ENCODE peak calls at places on chromosomes 2 and 18, in eight cellular contexts. Z is mesenchymal stem cell; K is breast epithelium; H is psoas muscle; R is fibroblast of lung; B is heart left ventricle; J is ovary; W is CD8-positive, alpha-beta memory T cell. O is an unnamed sample.

GRCh38 chr2:34747643-34748042 is 1148.5 kb upstream of the FAM98A start:
- DNase-seq in Z (no peak), K (no peak), H (no peak), R (no peak), B (no peak), J (no peak), W (no peak), O (no peak)

GRCh38 chr2:25856377-25856776 is 21.9 kb downstream of the ASXL2 start:
- DNase-seq in Z (no peak), K (no peak), H (no peak), R (no peak), B (no peak), J (no peak), W (no peak), O (no peak)

GRCh38 chr2:238941262-238941792 is 93.4 kb downstream of the TWIST2 start:
- DNase-seq in Z (no peak), K (no peak), H (no peak), R (no peak), B (no peak), J (no peak), W (no peak), O (no peak)

GRCh38 chr2:217800433-217801114 is 202.2 kb downstream of the TNS1 start:
- DNase-seq in Z (no peak), K (peak; percentile 17), H (peak; percentile 52), R (no peak), B (peak; percentile 46), J (peak; percentile 32), W (no peak), O (no peak)

GRCh38 chr18:71116535-71116934 is 827.7 kb downstream of the SOCS6 start:
- DNase-seq in Z (no peak), K (no peak), H (no peak), R (no peak), B (no peak), J (no peak), W (no peak), O (no peak)

GRCh38 chr2:9800639-9800974 is 42.7 kb upstream of the TAF1B start:
- DNase-seq in Z (peak; percentile 16), K (no peak), H (no peak), R (no peak), B (no peak), J (no peak), W (no peak), O (no peak)

GRCh38 chr2:4980989-4981388 is 711.2 kb upstream of the SOX11 start:
- DNase-seq in Z (no peak), K (no peak), H (no peak), R (no peak), B (no peak), J (no peak), W (no peak), O (no peak)

GRCh38 chr2:99569393-99569792 is 79.6 kb upstream of the REV1 start:
- DNase-seq in Z (no peak), K (no peak), H (no peak), R (no peak), B (no peak), J (no peak), W (no peak), O (no peak)

GRCh38 chr2:11024010-11024615 is 112.4 kb downstream of the KCNF1 start:
- DNase-seq in Z (no peak), K (no peak), H (no peak), R (peak; percentile 58), B (no peak), J (peak; percentile 62), W (no peak), O (no peak)

GRCh38 chr18:58996131-58996632 is 131.5 kb downstream of the ZNF532 start:
- DNase-seq in Z (peak; percentile 95), K (no peak), H (no peak), R (peak; percentile 80), B (no peak), J (no peak), W (no peak), O (no peak)

GRCh38 chr2:190199530-190199929 is 120.1 kb downstream of the HIBCH start:
- DNase-seq in Z (no peak), K (no peak), H (no peak), R (no peak), B (no peak), J (no peak), W (no peak), O (no peak)

GRCh38 chr2:112229365-112229764 is 25.5 kb downstream of the ZC3H8 start:
- DNase-seq in Z (no peak), K (no peak), H (no peak), R (peak; percentile 76), B (no peak), J (no peak), W (no peak), O (no peak)

GRCh38 chr2:177622516-177622915 is 229.9 kb downstream of the AGPS start:
- DNase-seq in Z (no peak), K (no peak), H (no peak), R (no peak), B (no peak), J (peak; percentile 37), W (no peak), O (no peak)

GRCh38 chr2:187194049-187194448 is 254.0 kb downstream of the CALCRL start:
- DNase-seq in Z (no peak), K (no peak), H (no peak), R (no peak), B (no peak), J (no peak), W (no peak), O (no peak)

GRCh38 chr18:12282436-12283039 is 25.5 kb upstream of the TUBB6 start:
- DNase-seq in Z (peak; percentile 92), K (no peak), H (no peak), R (peak; percentile 66), B (peak; percentile 25), J (no peak), W (no peak), O (no peak)

GRCh38 chr2:46157966-46158310 is 139.3 kb upstream of the EPAS1 start:
- DNase-seq in Z (no peak), K (no peak), H (no peak), R (no peak), B (no peak), J (no peak), W (no peak), O (no peak)

GRCh38 chr2:200357845-200358244 is 51.4 kb downstream of the SPATS2L start:
- DNase-seq in Z (no peak), K (no peak), H (no peak), R (no peak), B (no peak), J (no peak), W (no peak), O (no peak)

GRCh38 chr2:2919574-2920365 is 457.8 kb downstream of the EIPR1 start:
- DNase-seq in Z (no peak), K (no peak), H (no peak), R (no peak), B (no peak), J (no peak), W (no peak), O (no peak)

GRCh38 chr2:37561615-37562569 is 109.5 kb downstream of the CDC42EP3 start:
- DNase-seq in Z (peak; percentile 91), K (no peak), H (no peak), R (peak; percentile 88), B (no peak), J (no peak), W (no peak), O (no peak)

DNA sequence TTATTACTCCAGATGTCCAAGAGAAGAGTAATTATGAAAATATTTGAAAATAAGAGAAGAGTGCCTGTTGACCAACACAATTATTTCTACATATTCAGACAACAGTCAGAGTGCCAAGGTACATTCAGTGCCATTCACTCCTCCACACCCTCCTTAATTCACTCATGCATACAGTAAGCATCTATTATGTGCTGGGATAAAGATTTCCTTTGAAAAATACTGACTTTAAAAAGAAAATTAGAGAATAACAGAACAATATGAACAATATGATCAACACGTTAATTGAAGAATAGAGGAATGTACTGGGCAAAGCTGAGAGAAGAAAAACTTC is 203.6 kb downstream of the L3MBTL4 start:
- DNase-seq in Z (no peak), K (no peak), H (no peak), R (no peak), B (no peak), J (no peak), W (no peak), O (no peak)
- H3K4me3 ChIP-seq in Z (no peak overlapping the region), K (no peak overlapping the region), H (no peak overlapping the region), R (no peak overlapping the region), B (no peak overlapping the region), J (no peak overlapping the region), W (no peak overlapping the region), O (no peak overlapping the region)

GRCh38 chr2:172533687-172534086 is 22.2 kb upstream of the PDK1 start:
- DNase-seq in Z (no peak), K (no peak), H (no peak), R (no peak), B (no peak), J (no peak), W (no peak), O (no peak)
- H3K9me3 ChIP-seq in Z (peaks cover 9% of the 10 kb centered on the region), K (peaks cover 21% of the 10 kb centered on the region), H (no peaks in the 10 kb centered on the region), R (no peaks in the 10 kb centered on the region), B (no peaks in the 10 kb centered on the region), J (peaks cover 3% of the 10 kb centered on the region), W (peaks cover 6% of the 10 kb centered on the region), O (peaks cover 9% of the 10 kb centered on the region)

GRCh38 chr2:27214936-27215335 is 2.2 kb upstream of the CAD start:
- DNase-seq in Z (no peak), K (no peak), H (no peak), R (no peak), B (no peak), J (no peak), W (no peak), O (no peak)

GRCh38 chr2:27211943-27212625 is at the start of the genes ATRAID and SLC5A6:
- DNase-seq in Z (peak; percentile 93), K (peak; percentile 80), H (peak; percentile 95), R (peak; percentile 86), B (peak; percentile 94), J (peak; percentile 91), W (peak; percentile 85), O (peak; percentile 92)

GRCh38 chr2:27211241-27211942 is 449 bp upstream of the ATRAID start:
- DNase-seq in Z (peak; percentile 42), K (peak; percentile 77), H (no peak), R (no peak), B (no peak), J (no peak), W (no peak), O (peak; percentile 46)

GRCh38 chr2:27209621-27210401 is 2.0 kb upstream of the ATRAID start:
- DNase-seq in Z (peak; percentile 71), K (no peak), H (no peak), R (peak; percentile 62), B (no peak), J (no peak), W (no peak), O (no peak)

GRCh38 chr2:27212626-27213471 is 781 bp upstream of the SLC5A6 start:
- DNase-seq in Z (peak; percentile 92), K (peak; percentile 23), H (no peak), R (peak; percentile 74), B (no peak), J (no peak), W (peak; percentile 29), O (peak; percentile 12)
- H3K4me3 ChIP-seq in Z (peak overlapping the region; percentile 97), K (peak overlapping the region; percentile 78), H (peak overlapping the region; percentile 98), R (peak overlapping the region; percentile 89), B (peak overlapping the region; percentile 66), J (peak overlapping the region; percentile 50), W (peak overlapping the region; percentile 96), O (peak overlapping the region; percentile 54)

DNA sequence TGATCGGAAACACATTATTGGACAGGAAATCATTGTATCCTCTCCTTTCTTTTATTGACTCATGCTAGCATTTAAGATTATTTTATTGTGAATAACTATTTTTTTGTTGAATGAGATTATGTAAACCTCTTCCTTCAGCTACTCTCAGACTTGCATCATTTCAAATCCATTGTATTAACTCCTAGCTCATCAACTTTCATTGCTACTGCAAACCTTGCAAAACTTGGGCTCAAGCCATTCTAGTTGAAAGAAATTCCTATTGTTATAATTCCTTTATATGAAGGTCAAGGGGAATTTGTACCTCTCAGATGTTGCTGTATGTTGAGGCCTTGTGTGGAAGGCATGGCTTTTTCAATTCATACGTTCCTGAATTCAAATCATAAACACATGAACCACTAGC is 1764.6 kb downstream of the SUCLG1 start:
- DNase-seq in Z (no peak), K (no peak), H (no peak), R (no peak), B (no peak), J (no peak), W (no peak), O (no peak)
- H3K9me3 ChIP-seq in Z (peaks cover 18% of the 10 kb centered on the region), K (no peaks in the 10 kb centered on the region), H (peaks cover 2% of the 10 kb centered on the region), R (no peaks in the 10 kb centered on the region), B (no peaks in the 10 kb centered on the region), J (no peaks in the 10 kb centered on the region), W (no peaks in the 10 kb centered on the region), O (no peaks in the 10 kb centered on the region)